ENCODE peak calls at places on chromosomes 6 and 20, in ten cellular contexts. Q is fibroblast of lung; U is CD8-positive, alpha-beta T cell; C is lung; F is SJCRH30; W is ovary; P is brain microvascular endothelial cell; X is cardiac muscle cell; S is uterus; T is heart right ventricle. I is an unnamed sample.
A peak's percentile ranks its signal among the peaks of the same experiment; 100 is the strongest.

GRCh38 chr6:141677598-141678211 is 455.0 kb upstream of the GJE1 start:
- DNase-seq in Q (peak; percentile 11), U (no peak), C (no peak), F (no peak), W (no peak), P (peak; percentile 24), X (peak; percentile 62), S (no peak), T (no peak), I (no peak)

GRCh38 chr20:15616626-15617025 is 956.6 kb downstream of the KIF16B start:
- DNase-seq in Q (no peak), U (no peak), C (no peak), F (no peak), W (no peak), P (peak; percentile 9), X (no peak), S (no peak), T (no peak), I (no peak)

GRCh38 chr20:32332614-32333013 is 25.5 kb upstream of the ASXL1 start:
- DNase-seq in Q (peak; percentile 82), U (no peak), C (no peak), F (no peak), W (no peak), P (peak; percentile 61), X (peak; percentile 48), S (no peak), T (no peak), I (no peak)

GRCh38 chr6:100226811-100227210 is 232.8 kb upstream of the MCHR2 start:
- DNase-seq in Q (no peak), U (no peak), C (no peak), F (no peak), W (no peak), P (no peak), X (no peak), S (no peak), T (no peak), I (no peak)

GRCh38 chr6:3022765-3023662 is 23.3 kb downstream of the NQO2 start:
- DNase-seq in Q (no peak), U (peak; percentile 64), C (no peak), F (no peak), W (no peak), P (peak; percentile 2), X (no peak), S (no peak), T (peak; percentile 26), I (peak; percentile 44)

GRCh38 chr6:134724653-134725340 is 225.1 kb downstream of the ALDH8A1 start:
- DNase-seq in Q (peak; percentile 69), U (no peak), C (no peak), F (no peak), W (no peak), P (peak; percentile 66), X (no peak), S (no peak), T (peak; percentile 37), I (peak; percentile 26)

GRCh38 chr20:11015440-11015839 is 341.6 kb upstream of the JAG1 start:
- DNase-seq in Q (no peak), U (no peak), C (no peak), F (no peak), W (no peak), P (no peak), X (no peak), S (no peak), T (no peak), I (no peak)

GRCh38 chr20:24736131-24736843 is 212.8 kb upstream of the CST7 start:
- DNase-seq in Q (peak; percentile 58), U (no peak), C (no peak), F (no peak), W (no peak), P (no peak), X (no peak), S (no peak), T (no peak), I (no peak)

GRCh38 chr20:1685304-1686052 is 27.9 kb upstream of the SIRPG start:
- DNase-seq in Q (no peak), U (no peak), C (no peak), F (no peak), W (no peak), P (no peak), X (no peak), S (no peak), T (no peak), I (no peak)

GRCh38 chr6:88919032-88919431 is 44.4 kb downstream of the RNGTT start:
- DNase-seq in Q (no peak), U (no peak), C (no peak), F (no peak), W (no peak), P (no peak), X (peak; percentile 22), S (no peak), T (no peak), I (no peak)

DNA sequence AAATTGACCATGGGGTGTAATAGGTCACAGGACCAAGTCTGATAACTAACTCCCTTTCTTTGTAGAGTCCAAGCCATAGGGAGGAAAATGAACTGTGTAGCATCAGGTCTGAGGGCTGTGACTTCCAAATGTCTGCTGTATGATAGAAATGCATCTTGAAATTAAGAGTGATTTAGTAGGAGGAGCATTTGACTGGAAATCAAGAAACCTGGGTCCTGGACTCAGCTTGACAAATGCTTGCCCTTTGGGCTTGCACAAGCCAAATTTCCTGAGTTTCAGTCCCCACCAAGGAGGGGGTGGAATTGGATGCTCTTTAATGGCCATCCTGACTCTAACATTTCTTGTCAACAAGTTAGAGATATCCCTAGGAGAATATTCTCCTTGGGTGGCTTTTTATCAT is 187.0 kb downstream of the PDE7B start:
- DNase-seq in Q (no peak), U (no peak), C (no peak), F (no peak), W (no peak), P (no peak), X (peak; percentile 58), S (no peak), T (no peak), I (no peak)
- H3K27ac ChIP-seq in Q (peak overlapping the region; percentile 93), U (no peak overlapping the region), C (peak overlapping the region; percentile 26), F (no peak overlapping the region), W (peak overlapping the region; percentile 42), P (no peak overlapping the region), X (no peak overlapping the region), S (peak overlapping the region; percentile 89), T (peak overlapping the region; percentile 80), I (peak overlapping the region; percentile 85)

GRCh38 chr20:47272893-47273590 is 83.5 kb downstream of the ZMYND8 start:
- DNase-seq in Q (peak; percentile 69), U (peak; percentile 55), C (peak; percentile 48), F (peak; percentile 61), W (peak; percentile 46), P (peak; percentile 63), X (peak; percentile 81), S (no peak), T (peak; percentile 77), I (peak; percentile 62)
- H3K27ac ChIP-seq in Q (no peak overlapping the region), U (no peak overlapping the region), C (no peak overlapping the region), F (no peak overlapping the region), W (peak overlapping the region; percentile 51), P (peak overlapping the region; percentile 93), X (no peak overlapping the region), S (peak overlapping the region; percentile 77), T (peak overlapping the region; percentile 80), I (no peak overlapping the region)

DNA sequence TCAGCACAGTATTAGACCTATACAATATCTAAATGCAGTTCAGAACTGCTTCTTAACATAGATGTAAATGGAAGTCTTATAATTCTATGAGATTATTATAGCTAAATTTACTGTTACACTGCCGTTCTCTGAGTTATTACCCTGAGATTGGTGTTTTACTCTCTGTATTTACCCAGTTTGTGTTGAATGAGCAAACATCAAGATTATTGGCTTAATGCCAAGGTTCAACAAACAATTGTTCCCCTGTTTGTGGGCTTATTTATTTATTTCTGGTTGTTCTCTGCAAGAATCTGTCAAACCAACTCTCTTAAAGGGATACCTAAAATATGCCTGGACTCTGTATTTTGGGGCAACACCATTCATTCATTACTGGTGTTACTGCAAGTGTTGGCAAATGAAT is 5.2 kb upstream of the STMND1 start:
- DNase-seq in Q (no peak), U (no peak), C (no peak), F (no peak), W (no peak), P (no peak), X (no peak), S (no peak), T (no peak), I (no peak)
- H3K27ac ChIP-seq in Q (no peak overlapping the region), U (no peak overlapping the region), C (no peak overlapping the region), F (no peak overlapping the region), W (no peak overlapping the region), P (no peak overlapping the region), X (no peak overlapping the region), S (no peak overlapping the region), T (no peak overlapping the region), I (no peak overlapping the region)

GRCh38 chr6:166259296-166259977 is 48.8 kb downstream of the PRR18 start:
- DNase-seq in Q (no peak), U (peak; percentile 36), C (no peak), F (no peak), W (no peak), P (no peak), X (no peak), S (no peak), T (no peak), I (no peak)
- H3K27ac ChIP-seq in Q (no peak overlapping the region), U (no peak overlapping the region), C (peak overlapping the region; percentile 83), F (no peak overlapping the region), W (no peak overlapping the region), P (no peak overlapping the region), X (no peak overlapping the region), S (no peak overlapping the region), T (no peak overlapping the region), I (peak overlapping the region; percentile 57)

I was measured in heart left ventricle.